ENCODE peak calls at places on chromosomes 5 and 9, in six cellular contexts. X is uterus, A is epithelial cell of esophagus, B is PC-3, E is lung, H is cardiac fibroblast. R is an unnamed sample.
A peak's percentile ranks its signal among the peaks of the same experiment; 100 is the strongest.

GRCh38 chr5:73395274-73395673 is 53.3 kb downstream of the FOXD1 start:
- DNase-seq in X (no peak), A (no peak), B (no peak), E (no peak), H (no peak), R (no peak)

GRCh38 chr5:170523129-170523497 is 19.3 kb downstream of the KCNIP1 start:
- DNase-seq in X (no peak), A (no peak), B (no peak), E (no peak), H (peak; percentile 28), R (peak; percentile 66)

GRCh38 chr5:113081881-113082546 is 105.4 kb downstream of the DCP2 start:
- DNase-seq in X (no peak), A (peak; percentile 63), B (peak; percentile 95), E (no peak), H (peak; percentile 84), R (no peak)

GRCh38 chr9:131039129-131039954 is 30.4 kb downstream of the LAMC3 start:
- DNase-seq in X (no peak), A (no peak), B (no peak), E (no peak), H (no peak), R (no peak)

GRCh38 chr5:172762214-172763119 is 8.5 kb downstream of the DUSP1 start:
- DNase-seq in X (peak; percentile 23), A (no peak), B (no peak), E (no peak), H (no peak), R (no peak)

GRCh38 chr5:1099931-1100651 is 11.8 kb downstream of the SLC12A7 start:
- DNase-seq in X (no peak), A (no peak), B (no peak), E (no peak), H (no peak), R (no peak)

GRCh38 chr5:891837-892389 is 688 bp downstream of the BRD9 start:
- DNase-seq in X (no peak), A (peak; percentile 29), B (peak; percentile 7), E (no peak), H (peak; percentile 28), R (no peak)

GRCh38 chr9:85740821-85741111 is 988 bp downstream of the AGTPBP1 start:
- DNase-seq in X (no peak), A (no peak), B (no peak), E (no peak), H (peak; percentile 26), R (no peak)

GRCh38 chr9:130295431-130295830 is 29.9 kb downstream of the HMCN2 start:
- DNase-seq in X (no peak), A (no peak), B (no peak), E (no peak), H (no peak), R (no peak)

GRCh38 chr5:19498852-19499251 is 489.1 kb downstream of the CDH18 start:
- DNase-seq in X (no peak), A (peak; percentile 90), B (peak; percentile 58), E (no peak), H (no peak), R (no peak)

GRCh38 chr9:93824386-93825294 is 130.5 kb downstream of the BARX1 start:
- DNase-seq in X (no peak), A (no peak), B (no peak), E (no peak), H (no peak), R (no peak)

GRCh38 chr5:172855597-172856292 is 21.7 kb downstream of the ERGIC1 start:
- DNase-seq in X (peak; percentile 51), A (no peak), B (no peak), E (no peak), H (peak; percentile 45), R (peak; percentile 65)

GRCh38 chr9:121609845-121610637 is 41.4 kb upstream of the DAB2IP start:
- DNase-seq in X (peak; percentile 75), A (peak; percentile 95), B (peak; percentile 93), E (peak; percentile 58), H (peak; percentile 56), R (peak; percentile 70)

GRCh38 chr5:54360089-54360488 is 49.7 kb upstream of the ARL15 start:
- DNase-seq in X (no peak), A (peak; percentile 75), B (peak; percentile 67), E (no peak), H (peak; percentile 74), R (no peak)

GRCh38 chr9:22060831-22061383 is 51.8 kb upstream of the CDKN2B start:
- DNase-seq in X (no peak), A (no peak), B (no peak), E (no peak), H (peak; percentile 93), R (no peak)

GRCh38 chr5:141330299-141331080 is at the start of gene PCDHGA1:
- DNase-seq in X (no peak), A (peak; percentile 46), B (peak; percentile 26), E (no peak), H (peak; percentile 59), R (no peak)

GRCh38 chr5:10525124-10525495 is 38.8 kb upstream of the ANKRD33B start:
- DNase-seq in X (no peak), A (no peak), B (no peak), E (no peak), H (no peak), R (no peak)

GRCh38 chr5:115246361-115246991 is 16.2 kb downstream of the PGGT1B start:
- DNase-seq in X (no peak), A (peak; percentile 50), B (peak; percentile 71), E (no peak), H (peak; percentile 55), R (no peak)
- TF ChIP-seq CTCF in X (peak; percentile 58), A (peak; percentile 64), B (peak; percentile 86), E (peak; percentile 40), H (peak; percentile 57), R (peak; percentile 76)

GRCh38 chr5:75614165-75614564 is 2.9 kb downstream of the ANKDD1B start:
- DNase-seq in X (no peak), A (no peak), B (peak; percentile 46), E (no peak), H (no peak), R (no peak)

GRCh38 chr5:75620184-75620959 is 9.1 kb downstream of the ANKDD1B start:
- DNase-seq in X (no peak), A (peak; percentile 68), B (peak; percentile 19), E (no peak), H (no peak), R (no peak)

GRCh38 chr5:75617746-75618352 is 6.6 kb downstream of the ANKDD1B start:
- DNase-seq in X (no peak), A (no peak), B (no peak), E (no peak), H (peak; percentile 38), R (no peak)

GRCh38 chr5:75616961-75617660 is 5.9 kb downstream of the ANKDD1B start:
- DNase-seq in X (no peak), A (no peak), B (no peak), E (no peak), H (peak; percentile 70), R (no peak)

GRCh38 chr5:75616286-75616810 is 5.1 kb downstream of the ANKDD1B start:
- DNase-seq in X (no peak), A (no peak), B (no peak), E (no peak), H (peak; percentile 39), R (no peak)
- H3K4me3 ChIP-seq in X (no peak overlapping the region), A (no peak overlapping the region), B (no peak overlapping the region), E (no peak overlapping the region), H (no peak overlapping the region), R (no peak overlapping the region)

DNA sequence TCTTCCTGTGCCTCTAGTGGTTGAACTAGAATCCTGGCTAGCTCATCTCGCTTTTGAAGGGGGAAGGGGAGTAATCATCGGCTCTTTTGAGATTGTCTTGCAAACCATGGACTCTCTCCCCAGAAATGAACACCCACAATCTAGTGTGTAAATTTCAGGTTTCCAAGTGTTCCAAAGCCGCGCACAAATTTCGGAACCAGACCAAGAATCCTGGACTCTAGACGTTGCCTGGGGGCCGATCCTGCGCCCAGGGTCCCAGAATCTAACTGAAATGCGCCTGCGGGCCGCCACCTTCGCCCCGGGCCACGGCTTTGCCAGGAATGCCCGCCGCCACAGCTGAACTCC is 4.8 kb upstream of the FOXE1 start:
- DNase-seq in X (no peak), A (no peak), B (no peak), E (no peak), H (no peak), R (no peak)
- TF ChIP-seq CTCF in X (no peak), A (peak; percentile 40), B (no peak), E (no peak), H (peak; percentile 16), R (no peak)

GRCh38 chr5:27474054-27474323 is 435.6 kb upstream of the CDH9 start:
- DNase-seq in X (no peak), A (no peak), B (no peak), E (no peak), H (no peak), R (no peak)
- H3K4me3 ChIP-seq in X (no peak overlapping the region), A (no peak overlapping the region), B (no peak overlapping the region), E (no peak overlapping the region), H (no peak overlapping the region), R (no peak overlapping the region)

GRCh38 chr5:129094924-129095797 is 612 bp downstream of the ISOC1 start:
- DNase-seq in X (peak; percentile 67), A (peak; percentile 28), B (peak; percentile 34), E (peak; percentile 69), H (peak; percentile 62), R (peak; percentile 51)

GRCh38 chr5:129094087-129094923 is at the start of gene ISOC1:
- DNase-seq in X (peak; percentile 91), A (peak; percentile 94), B (peak; percentile 95), E (peak; percentile 90), H (peak; percentile 94), R (peak; percentile 47)

GRCh38 chr5:129098488-129099183 is 4.1 kb downstream of the ISOC1 start:
- DNase-seq in X (no peak), A (no peak), B (no peak), E (no peak), H (peak; percentile 15), R (no peak)

GRCh38 chr5:129097498-129098296 is 3.1 kb downstream of the ISOC1 start:
- DNase-seq in X (peak; percentile 24), A (peak; percentile 68), B (no peak), E (no peak), H (no peak), R (no peak)

GRCh38 chr5:129096382-129096991 is 1.9 kb downstream of the ISOC1 start:
- DNase-seq in X (no peak), A (peak; percentile 33), B (peak; percentile 31), E (no peak), H (peak; percentile 33), R (no peak)
- TF ChIP-seq CTCF in X (peak; percentile 17), A (peak; percentile 35), B (peak; percentile 27), E (no peak), H (no peak), R (no peak)

GRCh38 chr5:76732405-76733048 is 16.6 kb downstream of the F2R start:
- DNase-seq in X (no peak), A (no peak), B (no peak), E (no peak), H (no peak), R (no peak)
- H3K4me3 ChIP-seq in X (no peak overlapping the region), A (no peak overlapping the region), B (no peak overlapping the region), E (no peak overlapping the region), H (no peak overlapping the region), R (no peak overlapping the region)

R was measured in dorsolateral prefrontal cortex.